ENCODE peak calls at places on chromosomes 7 and 10, in four cellular contexts. L, K, J and M are unnamed samples.

GRCh38 chr10:37236093-37236492 is 110.7 kb downstream of the ANKRD30A start:
- DNase-seq in L (no peak), K (no peak), J (no peak), M (no peak)

GRCh38 chr10:99329891-99330674 is 927 bp downstream of the CNNM1 start:
- DNase-seq in L (no peak), K (peak), J (peak), M (peak)

GRCh38 chr7:37311282-37311868 is 137.3 kb downstream of the ELMO1 start:
- DNase-seq in J (peak), L (no peak), K (no peak), M (no peak)

GRCh38 chr7:86116-86515 is 106.3 kb upstream of the FAM20C start:
- DNase-seq in J (no peak), L (no peak), K (no peak), M (no peak)

GRCh38 chr10:121942749-121943148 is 14.9 kb upstream of the ATE1 start:
- DNase-seq in L (no peak), K (no peak), J (no peak), M (no peak)

GRCh38 chr7:30412810-30413504 is 65.6 kb downstream of the NOD1 start:
- DNase-seq in L (peak), K (peak), J (no peak), M (peak)

GRCh38 chr7:51187941-51188340 is 128.7 kb downstream of the COBL start:
- DNase-seq in L (no peak), K (no peak), J (peak), M (peak)

GRCh38 chr10:129382401-129382800 is 84.6 kb upstream of the MGMT start:
- DNase-seq in K (no peak), J (no peak), L (no peak), M (no peak)

GRCh38 chr7:115869225-115869624 is 161.3 kb downstream of the TFEC start:
- DNase-seq in J (no peak), L (no peak), K (no peak), M (no peak)